ENCODE peak calls at places on chromosomes 12 and 14, in seven cellular contexts. I is GM12878, F is SK-N-SH, D is GM12892, B is HepG2, Z is H1, A is K562. L is an unnamed sample.
A peak's percentile ranks its signal among the peaks of the same experiment; 100 is the strongest.

GRCh38 chr12:120099738-120100137 is 16.8 kb downstream of the RAB35 start:
- DNase-seq in I (no peak), F (no peak), D (no peak), B (no peak), Z (no peak), A (no peak), L (no peak)

GRCh38 chr12:113850309-113851056 is 115.6 kb downstream of the RBM19 start:
- DNase-seq in I (no peak), F (no peak), D (no peak), B (no peak), Z (no peak), A (no peak), L (no peak)

GRCh38 chr14:97274626-97275025 is 477.4 kb downstream of the VRK1 start:
- DNase-seq in I (no peak), F (no peak), D (no peak), B (no peak), Z (no peak), A (no peak), L (no peak)

GRCh38 chr12:10409387-10409786 is at the start of gene KLRC4:
- DNase-seq in I (no peak), F (no peak), D (no peak), B (no peak), Z (no peak), A (peak; percentile 59), L (no peak)

GRCh38 chr14:92607702-92608429 is 94.3 kb downstream of the RIN3 start:
- DNase-seq in I (no peak), F (no peak), D (no peak), B (no peak), Z (no peak), A (no peak), L (no peak)

GRCh38 chr12:131896080-131896810 is 1.8 kb downstream of the ULK1 start:
- DNase-seq in I (no peak), F (peak; percentile 92), D (peak; percentile 93), B (peak; percentile 83), Z (peak; percentile 90), A (peak; percentile 89), L (peak; percentile 95)

GRCh38 chr14:61128382-61129167 is 147.5 kb downstream of the SLC38A6 start:
- DNase-seq in I (no peak), F (no peak), D (no peak), B (no peak), Z (no peak), A (no peak), L (no peak)

GRCh38 chr14:52678591-52678990 is 16.8 kb downstream of the ERO1A start:
- DNase-seq in I (no peak), F (peak; percentile 14), D (no peak), B (peak; percentile 39), Z (no peak), A (no peak), L (no peak)

GRCh38 chr14:61388173-61388975 is 67.0 kb downstream of the PRKCH start:
- DNase-seq in I (peak; percentile 86), F (no peak), D (no peak), B (no peak), Z (no peak), A (no peak), L (no peak)

GRCh38 chr14:48937796-48938195 is 648.4 kb downstream of the RPS29 start:
- DNase-seq in I (no peak), F (peak; percentile 1), D (no peak), B (no peak), Z (no peak), A (no peak), L (no peak)

GRCh38 chr12:93378373-93379310 is 917 bp downstream of the NUDT4 start:
- DNase-seq in I (no peak), F (peak; percentile 77), D (peak; percentile 48), B (no peak), Z (peak; percentile 66), A (peak; percentile 54), L (peak; percentile 43)

GRCh38 chr14:101827286-101827685 is 65.8 kb downstream of the PPP2R5C start:
- DNase-seq in I (no peak), F (no peak), D (no peak), B (no peak), Z (no peak), A (no peak), L (no peak)

GRCh38 chr12:68980476-68981212 is 47.7 kb upstream of the CPM start:
- DNase-seq in I (no peak), F (no peak), D (no peak), B (no peak), Z (no peak), A (no peak), L (no peak)

GRCh38 chr14:99581371-99581770 is 22.6 kb downstream of the CCDC85C start:
- DNase-seq in I (no peak), F (no peak), D (no peak), B (no peak), Z (no peak), A (no peak), L (no peak)

GRCh38 chr12:98592825-98593322 is 612 bp upstream of the SLC25A3 start:
- DNase-seq in I (no peak), F (peak; percentile 46), D (no peak), B (no peak), Z (no peak), A (peak; percentile 49), L (no peak)

GRCh38 chr14:24986206-24986893 is 63.6 kb downstream of the STXBP6 start:
- DNase-seq in I (no peak), F (no peak), D (no peak), B (no peak), Z (no peak), A (no peak), L (no peak)

GRCh38 chr12:91926810-91927209 is 218.8 kb downstream of the BTG1 start:
- DNase-seq in I (no peak), F (no peak), D (no peak), B (peak; percentile 23), Z (no peak), A (no peak), L (no peak)

GRCh38 chr14:69665596-69665995 is 54.2 kb downstream of the SUSD6 start:
- DNase-seq in I (no peak), F (no peak), D (no peak), B (no peak), Z (no peak), A (no peak), L (no peak)

GRCh38 chr14:84797326-84797725 is 732.6 kb upstream of the FLRT2 start:
- DNase-seq in I (no peak), F (no peak), D (no peak), B (no peak), Z (no peak), A (no peak), L (no peak)

GRCh38 chr12:26768611-26769603 is 64.1 kb downstream of the ITPR2 start:
- DNase-seq in I (no peak), F (no peak), D (no peak), B (peak; percentile 98), Z (no peak), A (no peak), L (no peak)

GRCh38 chr12:5586201-5586600 is 154.3 kb downstream of the NTF3 start:
- DNase-seq in I (no peak), F (no peak), D (no peak), B (peak; percentile 28), Z (no peak), A (peak; percentile 19), L (no peak)

GRCh38 chr14:61280526-61281185 is 482 bp downstream of the TMEM30B start:
- DNase-seq in I (no peak), F (peak; percentile 83), D (peak; percentile 22), B (no peak), Z (peak; percentile 79), A (no peak), L (peak; percentile 42)

GRCh38 chr14:96091149-96091693 is 52.1 kb downstream of the C14orf132 start:
- DNase-seq in I (no peak), F (peak; percentile 59), D (no peak), B (no peak), Z (no peak), A (no peak), L (no peak)

GRCh38 chr12:85996280-85996679 is 122.2 kb downstream of the NTS start:
- DNase-seq in I (no peak), F (no peak), D (no peak), B (no peak), Z (no peak), A (no peak), L (no peak)

DNA sequence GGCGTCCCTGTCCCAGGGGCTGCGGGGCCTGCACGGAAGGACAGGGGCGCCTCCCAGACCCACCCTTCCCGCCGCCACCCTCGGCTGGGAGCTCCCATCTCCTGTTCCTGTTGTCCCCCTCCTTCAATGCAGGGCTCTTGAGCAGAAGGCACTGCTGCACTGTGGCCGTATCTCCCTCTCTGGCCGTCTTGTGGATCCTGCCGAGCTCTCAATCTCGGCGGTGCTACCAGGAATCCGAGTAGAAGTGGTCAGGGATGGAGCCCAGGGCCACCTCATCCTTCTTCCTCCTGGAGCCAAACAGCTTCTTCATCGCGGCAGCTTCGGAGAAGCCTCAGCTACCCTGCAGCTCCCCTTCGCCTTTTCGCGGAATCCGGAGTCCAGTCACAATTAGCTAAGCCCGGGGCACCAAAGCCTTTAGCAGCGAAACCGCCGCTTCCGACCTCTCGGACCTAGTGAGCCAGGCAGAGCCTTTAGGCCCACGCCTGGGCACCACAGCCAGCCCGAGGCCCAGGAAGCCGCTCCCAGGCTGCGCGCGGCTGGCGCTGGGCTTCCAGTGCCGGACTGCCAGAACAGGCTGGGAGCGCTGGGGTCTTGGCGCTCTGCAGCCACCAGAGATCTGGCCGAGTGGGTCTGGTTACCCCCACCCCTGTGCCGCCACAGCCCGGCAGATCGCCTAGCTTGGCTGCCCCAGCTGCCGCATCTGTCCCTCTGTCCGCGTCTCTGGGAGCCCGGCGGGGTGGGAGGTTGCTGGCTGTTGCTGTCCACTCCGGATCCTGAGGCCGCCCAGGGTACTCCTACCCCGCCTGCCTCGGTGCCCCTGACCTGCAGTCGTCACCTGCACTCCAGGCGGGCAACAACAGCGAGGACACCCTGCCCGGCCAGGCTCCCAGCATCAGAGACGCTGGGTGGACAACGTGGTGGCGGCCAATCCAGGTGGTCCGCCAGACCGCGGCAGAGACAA is 69.1 kb downstream of the ASCL4 start:
- DNase-seq in I (no peak), F (peak; percentile 85), D (no peak), B (no peak), Z (peak; percentile 72), A (no peak), L (peak; percentile 10)
- TF ChIP-seq TAF1 in I (no peak), F (no peak), D (no peak), B (no peak), Z (peak; percentile 26), A (no peak), L (no peak)

DNA sequence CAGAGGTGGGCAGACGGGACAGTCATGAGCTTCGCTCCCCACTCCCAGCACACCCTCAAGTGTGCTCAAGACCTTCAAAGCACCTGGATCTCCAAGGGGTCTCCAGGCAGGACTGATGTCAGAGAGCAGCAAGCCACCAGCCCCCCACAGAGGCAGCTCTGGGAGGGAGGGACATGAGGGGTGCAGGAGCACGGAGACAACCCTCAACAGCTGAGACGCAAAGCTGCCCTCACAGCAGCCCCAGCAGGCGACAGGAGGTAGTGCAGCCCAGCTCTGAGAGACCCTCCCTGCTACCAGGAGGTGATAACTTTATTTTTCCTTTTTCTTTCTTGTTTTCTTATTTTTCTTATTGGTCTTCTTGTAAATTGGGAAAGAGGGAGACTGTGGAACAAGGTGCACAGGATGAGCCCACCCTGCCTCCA is 17.9 kb downstream of the SIVA1 start:
- DNase-seq in I (no peak), F (peak; percentile 51), D (no peak), B (no peak), Z (no peak), A (peak; percentile 34), L (no peak)
- TF ChIP-seq TAF1 in I (no peak), F (no peak), D (no peak), B (no peak), Z (no peak), A (no peak), L (no peak)

GRCh38 chr12:60052483-60052882 is 456.7 kb downstream of the SLC16A7 start:
- DNase-seq in I (no peak), F (no peak), D (no peak), B (no peak), Z (no peak), A (no peak), L (no peak)
- TF ChIP-seq TAF1 in I (no peak), F (no peak), D (no peak), B (no peak), Z (no peak), A (no peak), L (no peak)

GRCh38 chr12:29547844-29548243 is 50.4 kb upstream of the OVCH1 start:
- DNase-seq in I (no peak), F (no peak), D (no peak), B (no peak), Z (no peak), A (no peak), L (no peak)
- TF ChIP-seq TAF1 in I (no peak), F (no peak), D (no peak), B (no peak), Z (no peak), A (no peak), L (no peak)